ENCODE peak calls at places on chromosomes 12 and 14, in seven cellular contexts. One of them, this sample, is unnamed.

GRCh38 chr14:65686761-65687160 is 274.2 kb downstream of the FUT8 start:
- DNase-seq in lower lobe of right lung: no peak
- DNase-seq in ascending aorta: no peak
- DNase-seq in right lobe of liver: no peak
- DNase-seq in stomach: no peak
- DNase-seq in NT2/D1: peak; percentile 40
- DNase-seq in OCI-LY7: no peak
- DNase-seq in this sample: no peak

GRCh38 chr12:7542813-7543212 is 39.2 kb upstream of the CD163 start:
- DNase-seq in lower lobe of right lung: no peak
- DNase-seq in ascending aorta: no peak
- DNase-seq in right lobe of liver: no peak
- DNase-seq in stomach: no peak
- DNase-seq in NT2/D1: no peak
- DNase-seq in OCI-LY7: no peak
- DNase-seq in this sample: no peak

GRCh38 chr12:53425515-53426150 is 2.0 kb downstream of the AMHR2 start:
- DNase-seq in lower lobe of right lung: no peak
- DNase-seq in ascending aorta: no peak
- DNase-seq in right lobe of liver: peak; percentile 35
- DNase-seq in stomach: no peak
- DNase-seq in NT2/D1: no peak
- DNase-seq in OCI-LY7: no peak
- DNase-seq in this sample: no peak

GRCh38 chr12:132161046-132161781 is 17.0 kb downstream of the NOC4L start:
- DNase-seq in lower lobe of right lung: no peak
- DNase-seq in ascending aorta: no peak
- DNase-seq in right lobe of liver: peak; percentile 45
- DNase-seq in stomach: no peak
- DNase-seq in NT2/D1: no peak
- DNase-seq in OCI-LY7: no peak
- DNase-seq in this sample: peak; percentile 72

GRCh38 chr12:28051516-28052456 is 79.3 kb upstream of the PTHLH start:
- DNase-seq in lower lobe of right lung: no peak
- DNase-seq in ascending aorta: no peak
- DNase-seq in right lobe of liver: no peak
- DNase-seq in stomach: no peak
- DNase-seq in NT2/D1: no peak
- DNase-seq in OCI-LY7: no peak
- DNase-seq in this sample: no peak

GRCh38 chr14:80127466-80127865 is 83.8 kb downstream of the DIO2 start:
- DNase-seq in lower lobe of right lung: no peak
- DNase-seq in ascending aorta: no peak
- DNase-seq in right lobe of liver: no peak
- DNase-seq in stomach: no peak
- DNase-seq in NT2/D1: no peak
- DNase-seq in OCI-LY7: no peak
- DNase-seq in this sample: no peak

GRCh38 chr12:90576707-90577106 is 378.3 kb downstream of the CCER1 start:
- DNase-seq in lower lobe of right lung: no peak
- DNase-seq in ascending aorta: no peak
- DNase-seq in right lobe of liver: no peak
- DNase-seq in stomach: no peak
- DNase-seq in NT2/D1: no peak
- DNase-seq in OCI-LY7: no peak
- DNase-seq in this sample: no peak

GRCh38 chr14:47022721-47023120 is 371.1 kb upstream of the RPL10L start:
- DNase-seq in lower lobe of right lung: no peak
- DNase-seq in ascending aorta: no peak
- DNase-seq in right lobe of liver: no peak
- DNase-seq in stomach: no peak
- DNase-seq in NT2/D1: no peak
- DNase-seq in OCI-LY7: no peak
- DNase-seq in this sample: no peak

GRCh38 chr14:68951051-68951797 is 27.9 kb downstream of the ACTN1 start:
- DNase-seq in lower lobe of right lung: peak; percentile 82
- DNase-seq in ascending aorta: peak; percentile 75
- DNase-seq in right lobe of liver: no peak
- DNase-seq in stomach: peak; percentile 81
- DNase-seq in NT2/D1: no peak
- DNase-seq in OCI-LY7: no peak
- DNase-seq in this sample: peak; percentile 97

GRCh38 chr12:131677699-131678098 is 33.2 kb upstream of the SFSWAP start:
- DNase-seq in lower lobe of right lung: no peak
- DNase-seq in ascending aorta: no peak
- DNase-seq in right lobe of liver: no peak
- DNase-seq in stomach: no peak
- DNase-seq in NT2/D1: no peak
- DNase-seq in OCI-LY7: no peak
- DNase-seq in this sample: no peak

GRCh38 chr12:50536831-50537537 is 32.2 kb downstream of the DIP2B start:
- DNase-seq in lower lobe of right lung: no peak
- DNase-seq in ascending aorta: no peak
- DNase-seq in right lobe of liver: no peak
- DNase-seq in stomach: no peak
- DNase-seq in NT2/D1: no peak
- DNase-seq in OCI-LY7: no peak
- DNase-seq in this sample: no peak

GRCh38 chr12:13162904-13163303 is 33.6 kb upstream of the EMP1 start:
- DNase-seq in lower lobe of right lung: no peak
- DNase-seq in ascending aorta: no peak
- DNase-seq in right lobe of liver: no peak
- DNase-seq in stomach: no peak
- DNase-seq in NT2/D1: no peak
- DNase-seq in OCI-LY7: no peak
- DNase-seq in this sample: no peak

GRCh38 chr12:13164859-13165577 is 31.5 kb upstream of the EMP1 start:
- DNase-seq in lower lobe of right lung: no peak
- DNase-seq in ascending aorta: no peak
- DNase-seq in right lobe of liver: no peak
- DNase-seq in stomach: no peak
- DNase-seq in NT2/D1: no peak
- DNase-seq in OCI-LY7: no peak
- DNase-seq in this sample: no peak

GRCh38 chr12:13164271-13164670 is 32.3 kb upstream of the EMP1 start:
- DNase-seq in lower lobe of right lung: no peak
- DNase-seq in ascending aorta: no peak
- DNase-seq in right lobe of liver: no peak
- DNase-seq in stomach: no peak
- DNase-seq in NT2/D1: no peak
- DNase-seq in OCI-LY7: no peak
- DNase-seq in this sample: no peak

GRCh38 chr12:13165578-13166120 is 30.9 kb upstream of the EMP1 start:
- DNase-seq in lower lobe of right lung: peak; percentile 81
- DNase-seq in ascending aorta: peak; percentile 43
- DNase-seq in right lobe of liver: peak; percentile 82
- DNase-seq in stomach: peak; percentile 74
- DNase-seq in NT2/D1: no peak
- DNase-seq in OCI-LY7: peak; percentile 23
- DNase-seq in this sample: peak; percentile 86

DNA sequence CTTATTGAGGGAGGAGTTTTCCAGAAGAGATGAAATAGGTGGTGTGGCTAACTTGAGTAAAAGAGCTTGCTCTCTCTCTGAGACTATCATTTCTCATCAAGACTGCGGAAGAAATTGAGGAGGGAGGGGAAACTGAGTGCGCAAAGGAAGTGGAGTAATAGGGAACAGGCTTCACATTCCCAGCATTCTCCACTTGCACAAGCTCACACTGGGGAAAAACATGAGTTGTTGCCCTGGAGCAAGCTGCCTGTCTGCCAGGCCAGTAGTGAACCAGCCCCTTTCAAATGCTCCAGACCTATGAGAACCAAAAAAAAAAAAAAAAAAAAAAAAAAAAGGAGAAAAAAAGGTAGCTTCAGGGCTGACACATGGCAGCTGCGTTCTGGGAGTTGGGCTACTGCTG is 32.7 kb upstream of the EMP1 start:
- DNase-seq in lower lobe of right lung: no peak
- DNase-seq in ascending aorta: no peak
- DNase-seq in right lobe of liver: no peak
- DNase-seq in stomach: no peak
- DNase-seq in NT2/D1: no peak
- DNase-seq in OCI-LY7: no peak
- DNase-seq in this sample: no peak
- H3K9me3 ChIP-seq in lower lobe of right lung: peaks cover 3% of the 10 kb centered on the region
- H3K9me3 ChIP-seq in ascending aorta: no peaks in the 10 kb centered on the region
- H3K9me3 ChIP-seq in right lobe of liver: no peaks in the 10 kb centered on the region
- H3K9me3 ChIP-seq in stomach: no peaks in the 10 kb centered on the region
- H3K9me3 ChIP-seq in NT2/D1: peaks cover 8% of the 10 kb centered on the region
- H3K9me3 ChIP-seq in OCI-LY7: no peaks in the 10 kb centered on the region
- H3K9me3 ChIP-seq in this sample: peaks cover 4% of the 10 kb centered on the region

DNA sequence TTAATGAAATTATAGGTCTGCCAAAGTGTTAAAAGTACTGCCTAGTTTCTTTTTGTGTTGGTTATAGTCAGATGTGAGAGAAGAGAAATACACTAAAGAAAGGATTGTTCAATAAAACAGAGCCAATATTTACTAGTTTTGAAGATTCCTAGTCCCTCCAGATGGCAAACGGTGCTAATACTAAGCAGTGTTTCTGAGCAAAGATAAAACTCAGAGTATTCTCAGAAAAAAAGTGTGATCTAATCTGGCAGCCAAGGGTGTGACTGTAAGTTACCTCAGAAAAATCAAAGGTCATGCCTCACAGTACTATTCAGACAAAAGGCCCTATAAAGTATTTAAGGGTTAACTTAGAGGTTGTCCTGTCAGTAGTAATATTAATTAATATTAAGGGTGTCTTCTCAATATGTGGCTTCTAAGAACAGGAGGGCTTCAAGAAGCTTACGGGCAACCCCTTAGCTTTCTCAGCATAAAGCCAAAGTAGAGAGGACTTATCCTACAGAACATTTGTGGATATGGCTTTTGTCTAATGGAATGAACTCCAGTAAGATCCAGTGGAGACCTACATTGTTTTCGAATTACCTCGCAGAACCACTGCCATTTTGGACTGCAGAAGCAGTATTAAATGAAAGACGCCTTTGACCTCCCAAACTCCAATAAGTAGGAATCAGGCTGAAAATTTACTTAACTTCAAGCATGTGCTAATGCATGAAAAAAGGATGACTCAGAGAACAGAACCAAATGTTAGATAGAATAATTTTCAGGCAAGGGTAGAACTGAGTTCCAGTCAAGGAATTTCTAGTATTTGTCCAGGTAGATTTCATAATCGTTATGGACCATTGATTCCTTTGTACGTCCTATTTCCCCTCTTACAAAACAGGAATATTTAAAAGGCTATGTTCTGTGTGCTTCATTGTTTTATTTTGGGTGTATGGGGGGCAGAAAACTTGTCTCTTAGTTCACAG is 46.6 kb downstream of the USP15 start:
- DNase-seq in lower lobe of right lung: no peak
- DNase-seq in ascending aorta: no peak
- DNase-seq in right lobe of liver: no peak
- DNase-seq in stomach: no peak
- DNase-seq in NT2/D1: no peak
- DNase-seq in OCI-LY7: no peak
- DNase-seq in this sample: no peak
- H3K36me3 ChIP-seq in lower lobe of right lung: peaks cover 49% of the 10 kb centered on the region
- H3K36me3 ChIP-seq in ascending aorta: peaks cover 27% of the 10 kb centered on the region
- H3K36me3 ChIP-seq in right lobe of liver: peaks cover 14% of the 10 kb centered on the region
- H3K36me3 ChIP-seq in stomach: peaks cover 53% of the 10 kb centered on the region
- H3K36me3 ChIP-seq in NT2/D1: peaks cover 40% of the 10 kb centered on the region
- H3K36me3 ChIP-seq in OCI-LY7: peaks cover 64% of the 10 kb centered on the region
- H3K36me3 ChIP-seq in this sample: peaks cover 50% of the 10 kb centered on the region

GRCh38 chr12:130126023-130126432 is 36.2 kb upstream of the FZD10 start:
- DNase-seq in lower lobe of right lung: no peak
- DNase-seq in ascending aorta: no peak
- DNase-seq in right lobe of liver: no peak
- DNase-seq in stomach: no peak
- DNase-seq in NT2/D1: no peak
- DNase-seq in OCI-LY7: no peak
- DNase-seq in this sample: peak; percentile 58
- H3K9me3 ChIP-seq in lower lobe of right lung: no peaks in the 10 kb centered on the region
- H3K9me3 ChIP-seq in ascending aorta: no peaks in the 10 kb centered on the region
- H3K9me3 ChIP-seq in right lobe of liver: no peaks in the 10 kb centered on the region
- H3K9me3 ChIP-seq in stomach: peaks cover 13% of the 10 kb centered on the region
- H3K9me3 ChIP-seq in NT2/D1: no peaks in the 10 kb centered on the region
- H3K9me3 ChIP-seq in OCI-LY7: no peaks in the 10 kb centered on the region
- H3K9me3 ChIP-seq in this sample: peaks cover 2% of the 10 kb centered on the region

GRCh38 chr12:113318046-113318656 is 16.8 kb downstream of the SLC8B1 start:
- DNase-seq in lower lobe of right lung: no peak
- DNase-seq in ascending aorta: no peak
- DNase-seq in right lobe of liver: no peak
- DNase-seq in stomach: no peak
- DNase-seq in NT2/D1: no peak
- DNase-seq in OCI-LY7: no peak
- DNase-seq in this sample: no peak

GRCh38 chr12:113314121-113314529 is 20.8 kb downstream of the SLC8B1 start:
- DNase-seq in lower lobe of right lung: no peak
- DNase-seq in ascending aorta: no peak
- DNase-seq in right lobe of liver: no peak
- DNase-seq in stomach: no peak
- DNase-seq in NT2/D1: no peak
- DNase-seq in OCI-LY7: no peak
- DNase-seq in this sample: no peak

GRCh38 chr12:113317122-113317521 is 17.8 kb downstream of the SLC8B1 start:
- DNase-seq in lower lobe of right lung: no peak
- DNase-seq in ascending aorta: no peak
- DNase-seq in right lobe of liver: no peak
- DNase-seq in stomach: no peak
- DNase-seq in NT2/D1: no peak
- DNase-seq in OCI-LY7: no peak
- DNase-seq in this sample: no peak

GRCh38 chr12:113315358-113315757 is 19.6 kb downstream of the SLC8B1 start:
- DNase-seq in lower lobe of right lung: no peak
- DNase-seq in ascending aorta: no peak
- DNase-seq in right lobe of liver: no peak
- DNase-seq in stomach: no peak
- DNase-seq in NT2/D1: no peak
- DNase-seq in OCI-LY7: no peak
- DNase-seq in this sample: no peak

DNA sequence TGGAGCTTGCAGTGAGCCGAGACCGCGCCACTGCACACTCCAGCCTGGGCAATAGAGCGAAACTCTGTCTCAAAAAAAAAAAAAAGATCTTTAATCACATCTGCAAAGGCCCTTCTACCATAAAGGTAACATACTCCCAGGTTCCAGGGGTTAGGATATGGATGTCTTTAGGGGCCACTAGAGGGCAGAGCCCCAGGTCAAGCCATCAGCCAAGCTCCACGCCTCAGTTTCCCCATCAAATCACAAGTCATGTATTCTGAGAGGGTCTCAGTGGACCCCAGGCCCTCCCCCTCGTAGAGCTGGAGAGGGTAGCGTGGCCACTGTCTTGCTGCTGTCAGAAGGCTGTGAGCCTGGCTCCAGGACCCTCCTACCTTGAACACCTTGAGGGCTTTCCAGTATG is 18.8 kb downstream of the SLC8B1 start:
- DNase-seq in lower lobe of right lung: no peak
- DNase-seq in ascending aorta: no peak
- DNase-seq in right lobe of liver: no peak
- DNase-seq in stomach: no peak
- DNase-seq in NT2/D1: no peak
- DNase-seq in OCI-LY7: no peak
- DNase-seq in this sample: no peak
- H3K36me3 ChIP-seq in lower lobe of right lung: peaks cover 96% of the 10 kb centered on the region
- H3K36me3 ChIP-seq in ascending aorta: peaks cover 75% of the 10 kb centered on the region
- H3K36me3 ChIP-seq in right lobe of liver: peaks cover 12% of the 10 kb centered on the region
- H3K36me3 ChIP-seq in stomach: peaks cover 99% of the 10 kb centered on the region
- H3K36me3 ChIP-seq in NT2/D1: peaks cover 54% of the 10 kb centered on the region
- H3K36me3 ChIP-seq in OCI-LY7: peaks cover 97% of the 10 kb centered on the region
- H3K36me3 ChIP-seq in this sample: peaks cover 5% of the 10 kb centered on the region

GRCh38 chr14:84963518-84963917 is 566.4 kb upstream of the FLRT2 start:
- DNase-seq in lower lobe of right lung: no peak
- DNase-seq in ascending aorta: no peak
- DNase-seq in right lobe of liver: no peak
- DNase-seq in stomach: no peak
- DNase-seq in NT2/D1: no peak
- DNase-seq in OCI-LY7: no peak
- DNase-seq in this sample: no peak
- H3K9me3 ChIP-seq in lower lobe of right lung: no peaks in the 10 kb centered on the region
- H3K9me3 ChIP-seq in ascending aorta: no peaks in the 10 kb centered on the region
- H3K9me3 ChIP-seq in right lobe of liver: no peaks in the 10 kb centered on the region
- H3K9me3 ChIP-seq in stomach: peaks cover 10% of the 10 kb centered on the region
- H3K9me3 ChIP-seq in NT2/D1: peaks cover 10% of the 10 kb centered on the region
- H3K9me3 ChIP-seq in OCI-LY7: no peaks in the 10 kb centered on the region
- H3K9me3 ChIP-seq in this sample: no peaks in the 10 kb centered on the region

This sample was measured in MG63.